ENCODE peak calls at places on chromosomes 11 and 22, in eight cellular contexts. One of them, this sample, is unnamed.

GRCh38 chr11:12540075-12540685 is 134.0 kb upstream of the TEAD1 start:
- DNase-seq in lung: no peak
- DNase-seq in kidney epithelial cell: no peak
- DNase-seq in heart right ventricle: no peak
- DNase-seq in effector memory CD4-positive, alpha-beta T cell: no peak
- DNase-seq in CD4-positive, CD25-positive, alpha-beta regulatory T cell: no peak
- DNase-seq in H7: no peak
- DNase-seq in left ventricle myocardium inferior: no peak
- DNase-seq in this sample: no peak

GRCh38 chr22:28229566-28230483 is 310.8 kb upstream of the PITPNB start:
- DNase-seq in left ventricle myocardium inferior: no peak
- DNase-seq in CD4-positive, CD25-positive, alpha-beta regulatory T cell: no peak
- DNase-seq in kidney epithelial cell: no peak
- DNase-seq in heart right ventricle: no peak
- DNase-seq in lung: no peak
- DNase-seq in effector memory CD4-positive, alpha-beta T cell: no peak
- DNase-seq in H7: no peak
- DNase-seq in this sample: no peak

GRCh38 chr22:37103151-37103550 is 6.4 kb downstream of the TMPRSS6 start:
- DNase-seq in heart right ventricle: no peak
- DNase-seq in H7: no peak
- DNase-seq in lung: no peak
- DNase-seq in kidney epithelial cell: no peak
- DNase-seq in left ventricle myocardium inferior: no peak
- DNase-seq in CD4-positive, CD25-positive, alpha-beta regulatory T cell: no peak
- DNase-seq in effector memory CD4-positive, alpha-beta T cell: no peak
- DNase-seq in this sample: no peak

GRCh38 chr11:110903830-110904229 is 191.6 kb upstream of the ARHGAP20 start:
- DNase-seq in effector memory CD4-positive, alpha-beta T cell: no peak
- DNase-seq in CD4-positive, CD25-positive, alpha-beta regulatory T cell: no peak
- DNase-seq in heart right ventricle: no peak
- DNase-seq in kidney epithelial cell: no peak
- DNase-seq in lung: no peak
- DNase-seq in H7: no peak
- DNase-seq in left ventricle myocardium inferior: no peak
- DNase-seq in this sample: no peak

GRCh38 chr22:19429950-19430889 is 1.3 kb downstream of the HIRA start:
- DNase-seq in heart right ventricle: peak; percentile 28
- DNase-seq in CD4-positive, CD25-positive, alpha-beta regulatory T cell: peak; percentile 74
- DNase-seq in lung: no peak
- DNase-seq in effector memory CD4-positive, alpha-beta T cell: peak; percentile 26
- DNase-seq in kidney epithelial cell: no peak
- DNase-seq in left ventricle myocardium inferior: peak; percentile 31
- DNase-seq in H7: peak; percentile 54
- DNase-seq in this sample: peak; percentile 38

GRCh38 chr11:114098927-114099326 is 39.4 kb downstream of the ZBTB16 start:
- DNase-seq in kidney epithelial cell: no peak
- DNase-seq in left ventricle myocardium inferior: no peak
- DNase-seq in lung: no peak
- DNase-seq in effector memory CD4-positive, alpha-beta T cell: no peak
- DNase-seq in H7: no peak
- DNase-seq in heart right ventricle: no peak
- DNase-seq in CD4-positive, CD25-positive, alpha-beta regulatory T cell: no peak
- DNase-seq in this sample: no peak

GRCh38 chr11:127843483-127844396 is 743.6 kb downstream of the ETS1 start:
- DNase-seq in left ventricle myocardium inferior: peak; percentile 53
- DNase-seq in lung: peak; percentile 48
- DNase-seq in heart right ventricle: peak; percentile 63
- DNase-seq in CD4-positive, CD25-positive, alpha-beta regulatory T cell: peak; percentile 56
- DNase-seq in H7: peak; percentile 55
- DNase-seq in kidney epithelial cell: peak; percentile 25
- DNase-seq in effector memory CD4-positive, alpha-beta T cell: no peak
- DNase-seq in this sample: peak; percentile 73

GRCh38 chr11:613369-613968 is 2.3 kb downstream of the IRF7 start:
- DNase-seq in left ventricle myocardium inferior: peak; percentile 70
- DNase-seq in heart right ventricle: peak; percentile 61
- DNase-seq in lung: peak; percentile 63
- DNase-seq in kidney epithelial cell: no peak
- DNase-seq in CD4-positive, CD25-positive, alpha-beta regulatory T cell: peak; percentile 81
- DNase-seq in H7: peak; percentile 99
- DNase-seq in effector memory CD4-positive, alpha-beta T cell: peak; percentile 79
- DNase-seq in this sample: peak; percentile 95

GRCh38 chr11:2325123-2325522 is 23.3 kb downstream of the TSPAN32 start:
- DNase-seq in H7: no peak
- DNase-seq in heart right ventricle: no peak
- DNase-seq in CD4-positive, CD25-positive, alpha-beta regulatory T cell: no peak
- DNase-seq in left ventricle myocardium inferior: no peak
- DNase-seq in effector memory CD4-positive, alpha-beta T cell: no peak
- DNase-seq in lung: no peak
- DNase-seq in kidney epithelial cell: no peak
- DNase-seq in this sample: no peak

GRCh38 chr22:36330655-36331305 is 57.0 kb downstream of the MYH9 start:
- DNase-seq in left ventricle myocardium inferior: peak; percentile 69
- DNase-seq in lung: peak; percentile 55
- DNase-seq in kidney epithelial cell: no peak
- DNase-seq in heart right ventricle: peak; percentile 80
- DNase-seq in H7: no peak
- DNase-seq in CD4-positive, CD25-positive, alpha-beta regulatory T cell: peak; percentile 41
- DNase-seq in effector memory CD4-positive, alpha-beta T cell: peak; percentile 40
- DNase-seq in this sample: no peak

DNA sequence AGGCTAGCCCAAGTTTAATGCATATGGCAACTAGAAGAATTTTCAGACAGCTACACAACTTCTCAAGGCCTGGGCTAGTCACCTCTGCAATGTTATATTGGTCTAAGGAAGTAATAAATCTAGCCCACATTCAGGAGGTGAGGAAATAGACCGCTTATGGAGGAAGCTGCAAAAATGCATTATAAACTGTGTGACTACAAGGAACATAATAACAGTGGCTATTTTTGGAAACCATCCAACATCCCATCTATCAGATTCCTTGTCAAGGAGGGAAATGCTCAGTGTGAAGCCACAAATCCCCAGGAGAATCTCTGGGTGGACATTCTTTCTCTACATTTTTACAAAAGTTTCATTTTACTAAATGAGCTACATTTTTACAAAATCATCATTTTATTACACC is 76.1 kb downstream of the BBOX1 start:
- DNase-seq in heart right ventricle: no peak
- DNase-seq in effector memory CD4-positive, alpha-beta T cell: no peak
- DNase-seq in left ventricle myocardium inferior: no peak
- DNase-seq in H7: no peak
- DNase-seq in lung: no peak
- DNase-seq in kidney epithelial cell: no peak
- DNase-seq in CD4-positive, CD25-positive, alpha-beta regulatory T cell: no peak
- DNase-seq in this sample: no peak
- H3K36me3 ChIP-seq in heart right ventricle: no peaks in the 10 kb centered on the region
- H3K36me3 ChIP-seq in effector memory CD4-positive, alpha-beta T cell: no peaks in the 10 kb centered on the region
- H3K36me3 ChIP-seq in left ventricle myocardium inferior: no peaks in the 10 kb centered on the region
- H3K36me3 ChIP-seq in H7: no peaks in the 10 kb centered on the region
- H3K36me3 ChIP-seq in lung: no peaks in the 10 kb centered on the region
- H3K36me3 ChIP-seq in kidney epithelial cell: no peaks in the 10 kb centered on the region
- H3K36me3 ChIP-seq in CD4-positive, CD25-positive, alpha-beta regulatory T cell: no peaks in the 10 kb centered on the region
- H3K36me3 ChIP-seq in this sample: no peaks in the 10 kb centered on the region

DNA sequence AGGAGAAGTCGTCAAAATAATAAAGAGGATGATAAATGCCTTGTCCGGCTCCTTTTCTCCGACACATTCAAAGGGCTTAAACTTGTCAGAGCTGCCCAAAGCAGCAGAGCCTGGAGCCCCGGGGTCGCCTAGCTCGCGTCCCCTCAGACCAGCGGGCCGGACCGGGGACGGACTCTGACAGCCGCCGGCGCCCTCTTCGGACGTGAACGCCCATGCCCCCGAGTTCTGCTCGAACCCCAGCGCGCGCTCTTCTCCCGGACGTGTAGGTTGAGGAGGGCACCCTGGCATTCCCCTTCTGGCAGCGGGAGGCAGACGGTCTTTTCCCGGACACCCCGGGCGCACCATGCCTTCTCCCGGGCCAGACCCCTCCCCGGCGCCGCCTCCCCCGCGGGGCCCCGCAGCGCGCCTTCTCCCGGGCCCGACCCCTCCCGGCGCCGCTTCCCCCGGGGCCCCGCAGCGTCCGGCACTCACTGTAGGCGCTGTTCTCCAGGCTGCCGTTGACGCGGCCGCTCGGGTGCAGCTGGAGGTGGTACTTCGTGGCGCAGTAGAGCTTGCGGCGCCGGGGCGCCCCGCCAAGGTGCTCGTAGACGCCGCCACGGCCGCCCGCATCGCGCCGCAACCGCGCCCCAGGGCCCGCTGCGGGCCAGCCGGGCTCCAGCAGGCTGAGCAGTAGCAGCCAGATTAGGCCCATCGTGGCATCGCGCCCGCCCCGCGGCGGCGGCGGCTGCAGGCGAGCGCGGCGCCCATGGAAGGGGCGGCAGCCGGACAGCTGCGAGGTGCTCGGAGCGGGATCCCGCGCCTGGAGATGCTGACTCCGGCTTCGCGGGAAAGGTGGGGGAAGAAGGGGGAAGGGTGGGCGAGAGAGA is 740 bp downstream of the FGF3 start:
- DNase-seq in H7: peak; percentile 83
- DNase-seq in heart right ventricle: no peak
- DNase-seq in CD4-positive, CD25-positive, alpha-beta regulatory T cell: no peak
- DNase-seq in effector memory CD4-positive, alpha-beta T cell: no peak
- DNase-seq in kidney epithelial cell: no peak
- DNase-seq in lung: no peak
- DNase-seq in left ventricle myocardium inferior: no peak
- DNase-seq in this sample: no peak
- H3K4me3 ChIP-seq in H7: peak overlapping the region; percentile 32
- H3K4me3 ChIP-seq in heart right ventricle: peak overlapping the region; percentile 8
- H3K4me3 ChIP-seq in CD4-positive, CD25-positive, alpha-beta regulatory T cell: no peak overlapping the region
- H3K4me3 ChIP-seq in effector memory CD4-positive, alpha-beta T cell: no peak overlapping the region
- H3K4me3 ChIP-seq in kidney epithelial cell: no peak overlapping the region
- H3K4me3 ChIP-seq in lung: no peak overlapping the region
- H3K4me3 ChIP-seq in left ventricle myocardium inferior: peak overlapping the region; percentile 52
- H3K4me3 ChIP-seq in this sample: no peak overlapping the region

GRCh38 chr11:44940835-44941234 is 9.8 kb downstream of the TP53I11 start:
- DNase-seq in CD4-positive, CD25-positive, alpha-beta regulatory T cell: no peak
- DNase-seq in heart right ventricle: no peak
- DNase-seq in effector memory CD4-positive, alpha-beta T cell: no peak
- DNase-seq in H7: no peak
- DNase-seq in kidney epithelial cell: no peak
- DNase-seq in lung: no peak
- DNase-seq in left ventricle myocardium inferior: no peak
- DNase-seq in this sample: no peak

GRCh38 chr11:44940424-44940823 is 10.3 kb downstream of the TP53I11 start:
- DNase-seq in heart right ventricle: peak; percentile 69
- DNase-seq in left ventricle myocardium inferior: no peak
- DNase-seq in effector memory CD4-positive, alpha-beta T cell: no peak
- DNase-seq in lung: no peak
- DNase-seq in kidney epithelial cell: no peak
- DNase-seq in CD4-positive, CD25-positive, alpha-beta regulatory T cell: no peak
- DNase-seq in H7: no peak
- DNase-seq in this sample: no peak

GRCh38 chr11:44938066-44938691 is 12.5 kb downstream of the TP53I11 start:
- DNase-seq in CD4-positive, CD25-positive, alpha-beta regulatory T cell: no peak
- DNase-seq in effector memory CD4-positive, alpha-beta T cell: no peak
- DNase-seq in left ventricle myocardium inferior: no peak
- DNase-seq in kidney epithelial cell: no peak
- DNase-seq in heart right ventricle: no peak
- DNase-seq in lung: no peak
- DNase-seq in H7: no peak
- DNase-seq in this sample: no peak

GRCh38 chr11:44941286-44942021 is 9.2 kb downstream of the TP53I11 start:
- DNase-seq in heart right ventricle: no peak
- DNase-seq in left ventricle myocardium inferior: no peak
- DNase-seq in lung: no peak
- DNase-seq in effector memory CD4-positive, alpha-beta T cell: no peak
- DNase-seq in H7: no peak
- DNase-seq in CD4-positive, CD25-positive, alpha-beta regulatory T cell: no peak
- DNase-seq in kidney epithelial cell: no peak
- DNase-seq in this sample: no peak

DNA sequence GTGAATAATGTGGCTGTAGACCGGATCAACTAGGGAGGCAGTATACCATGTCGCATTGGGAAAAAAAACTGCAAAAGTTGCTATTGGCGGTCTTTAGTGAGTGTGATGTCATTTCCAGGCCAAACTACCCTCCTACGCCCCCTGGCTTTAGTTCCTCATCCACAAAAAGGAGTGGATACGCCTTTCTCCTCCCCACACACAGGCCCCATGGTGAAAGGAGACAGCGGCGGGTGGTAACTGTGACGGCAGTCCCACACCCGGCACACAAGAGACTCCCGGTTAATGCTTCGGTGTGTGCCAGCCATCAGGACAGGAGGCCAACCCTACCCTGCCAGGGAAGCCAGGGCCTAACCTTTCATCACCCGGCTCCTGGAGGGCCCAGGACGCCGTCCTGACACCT is 11.0 kb downstream of the TP53I11 start:
- DNase-seq in kidney epithelial cell: no peak
- DNase-seq in lung: no peak
- DNase-seq in heart right ventricle: peak; percentile 72
- DNase-seq in left ventricle myocardium inferior: peak; percentile 46
- DNase-seq in effector memory CD4-positive, alpha-beta T cell: no peak
- DNase-seq in H7: peak; percentile 89
- DNase-seq in CD4-positive, CD25-positive, alpha-beta regulatory T cell: no peak
- DNase-seq in this sample: no peak
- H3K36me3 ChIP-seq in kidney epithelial cell: no peaks in the 10 kb centered on the region
- H3K36me3 ChIP-seq in lung: no peaks in the 10 kb centered on the region
- H3K36me3 ChIP-seq in heart right ventricle: peaks cover 45% of the 10 kb centered on the region
- H3K36me3 ChIP-seq in left ventricle myocardium inferior: peaks cover 4% of the 10 kb centered on the region
- H3K36me3 ChIP-seq in effector memory CD4-positive, alpha-beta T cell: no peaks in the 10 kb centered on the region
- H3K36me3 ChIP-seq in H7: peaks cover 3% of the 10 kb centered on the region
- H3K36me3 ChIP-seq in CD4-positive, CD25-positive, alpha-beta regulatory T cell: no peaks in the 10 kb centered on the region
- H3K36me3 ChIP-seq in this sample: no peaks in the 10 kb centered on the region

GRCh38 chr11:95512682-95513081 is 276.9 kb downstream of the FAM76B start:
- DNase-seq in left ventricle myocardium inferior: peak; percentile 22
- DNase-seq in H7: no peak
- DNase-seq in effector memory CD4-positive, alpha-beta T cell: no peak
- DNase-seq in CD4-positive, CD25-positive, alpha-beta regulatory T cell: no peak
- DNase-seq in heart right ventricle: peak; percentile 49
- DNase-seq in kidney epithelial cell: no peak
- DNase-seq in lung: peak; percentile 37
- DNase-seq in this sample: peak; percentile 28

GRCh38 chr11:95508219-95508880 is 277.3 kb upstream of the SESN3 start:
- DNase-seq in H7: no peak
- DNase-seq in lung: no peak
- DNase-seq in heart right ventricle: no peak
- DNase-seq in effector memory CD4-positive, alpha-beta T cell: no peak
- DNase-seq in kidney epithelial cell: no peak
- DNase-seq in CD4-positive, CD25-positive, alpha-beta regulatory T cell: no peak
- DNase-seq in left ventricle myocardium inferior: no peak
- DNase-seq in this sample: no peak

GRCh38 chr11:95514386-95515145 is 275.0 kb downstream of the FAM76B start:
- DNase-seq in lung: no peak
- DNase-seq in H7: no peak
- DNase-seq in heart right ventricle: no peak
- DNase-seq in CD4-positive, CD25-positive, alpha-beta regulatory T cell: no peak
- DNase-seq in left ventricle myocardium inferior: no peak
- DNase-seq in effector memory CD4-positive, alpha-beta T cell: no peak
- DNase-seq in kidney epithelial cell: no peak
- DNase-seq in this sample: no peak

GRCh38 chr11:95515379-95515778 is 274.2 kb downstream of the FAM76B start:
- DNase-seq in CD4-positive, CD25-positive, alpha-beta regulatory T cell: no peak
- DNase-seq in H7: no peak
- DNase-seq in effector memory CD4-positive, alpha-beta T cell: no peak
- DNase-seq in left ventricle myocardium inferior: no peak
- DNase-seq in heart right ventricle: no peak
- DNase-seq in lung: no peak
- DNase-seq in kidney epithelial cell: no peak
- DNase-seq in this sample: no peak

DNA sequence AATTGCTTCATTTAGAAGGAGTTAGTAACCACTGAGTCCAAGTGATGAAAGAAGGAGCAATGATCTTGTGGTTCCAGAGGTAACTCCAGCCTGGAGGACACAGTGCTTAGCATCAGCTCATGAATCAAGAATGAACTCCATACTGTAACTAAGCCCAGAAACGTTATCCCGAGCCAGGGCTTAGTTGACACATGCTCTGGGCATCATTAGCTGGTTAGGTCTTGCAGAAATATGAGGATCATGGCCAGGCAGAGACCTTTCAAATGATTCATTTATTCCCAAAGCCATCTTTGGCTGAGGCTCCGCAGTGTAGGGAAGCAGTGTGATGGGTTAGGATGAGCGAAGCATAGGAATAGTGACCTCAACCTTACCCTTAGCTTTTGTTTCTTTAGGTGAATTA is 277.4 kb downstream of the FAM76B start:
- DNase-seq in H7: no peak
- DNase-seq in CD4-positive, CD25-positive, alpha-beta regulatory T cell: no peak
- DNase-seq in effector memory CD4-positive, alpha-beta T cell: no peak
- DNase-seq in heart right ventricle: no peak
- DNase-seq in lung: peak; percentile 32
- DNase-seq in left ventricle myocardium inferior: no peak
- DNase-seq in kidney epithelial cell: no peak
- DNase-seq in this sample: no peak
- H3K4me3 ChIP-seq in H7: no peak overlapping the region
- H3K4me3 ChIP-seq in CD4-positive, CD25-positive, alpha-beta regulatory T cell: no peak overlapping the region
- H3K4me3 ChIP-seq in effector memory CD4-positive, alpha-beta T cell: no peak overlapping the region
- H3K4me3 ChIP-seq in heart right ventricle: no peak overlapping the region
- H3K4me3 ChIP-seq in lung: no peak overlapping the region
- H3K4me3 ChIP-seq in left ventricle myocardium inferior: no peak overlapping the region
- H3K4me3 ChIP-seq in kidney epithelial cell: no peak overlapping the region
- H3K4me3 ChIP-seq in this sample: no peak overlapping the region

This sample was measured in mucosa of descending colon.